ENCODE peak calls at places on chromosomes 6 and 20, in four cellular contexts. One of them, this sample, is unnamed.

GRCh38 chr6:15301179-15302006 is 55.5 kb downstream of the JARID2 start:
- ATAC-seq in stimulated activated effector memory CD8-positive, alpha-beta T cell treated with anti-CD3 and anti-CD28 coated beads, Interleukin-12 subunit alpha, Interleukin-12 subunit beta, amount 100 ng/mL, for 72 hours: peak; percentile 84
- ATAC-seq in Right ventricle myocardium superior: no peak
- ATAC-seq in activated naive CD4-positive, alpha-beta T cell treated with anti-CD3 and anti-CD28 coated beads, Interleukin-2, amount 50 U/mL, for 72 hours: peak; percentile 70
- ATAC-seq in this sample: peak; percentile 73

GRCh38 chr6:46243754-46244153 is 73.0 kb upstream of the ENPP5 start:
- ATAC-seq in stimulated activated effector memory CD8-positive, alpha-beta T cell treated with anti-CD3 and anti-CD28 coated beads, Interleukin-12 subunit alpha, Interleukin-12 subunit beta, amount 100 ng/mL, for 72 hours: no peak
- ATAC-seq in Right ventricle myocardium superior: peak; percentile 79
- ATAC-seq in activated naive CD4-positive, alpha-beta T cell treated with anti-CD3 and anti-CD28 coated beads, Interleukin-2, amount 50 U/mL, for 72 hours: no peak
- ATAC-seq in this sample: no peak

GRCh38 chr20:18103497-18103896 is 34.2 kb upstream of the KAT14 start:
- ATAC-seq in stimulated activated effector memory CD8-positive, alpha-beta T cell treated with anti-CD3 and anti-CD28 coated beads, Interleukin-12 subunit alpha, Interleukin-12 subunit beta, amount 100 ng/mL, for 72 hours: no peak
- ATAC-seq in Right ventricle myocardium superior: no peak
- ATAC-seq in activated naive CD4-positive, alpha-beta T cell treated with anti-CD3 and anti-CD28 coated beads, Interleukin-2, amount 50 U/mL, for 72 hours: no peak
- ATAC-seq in this sample: no peak

GRCh38 chr6:150967910-150968309 is 102.4 kb downstream of the MTHFD1L start:
- ATAC-seq in stimulated activated effector memory CD8-positive, alpha-beta T cell treated with anti-CD3 and anti-CD28 coated beads, Interleukin-12 subunit alpha, Interleukin-12 subunit beta, amount 100 ng/mL, for 72 hours: no peak
- ATAC-seq in Right ventricle myocardium superior: no peak
- ATAC-seq in activated naive CD4-positive, alpha-beta T cell treated with anti-CD3 and anti-CD28 coated beads, Interleukin-2, amount 50 U/mL, for 72 hours: no peak
- ATAC-seq in this sample: no peak

GRCh38 chr6:28474441-28475219 is 31.3 kb upstream of the ZSCAN23 start:
- ATAC-seq in stimulated activated effector memory CD8-positive, alpha-beta T cell treated with anti-CD3 and anti-CD28 coated beads, Interleukin-12 subunit alpha, Interleukin-12 subunit beta, amount 100 ng/mL, for 72 hours: peak; percentile 64
- ATAC-seq in Right ventricle myocardium superior: no peak
- ATAC-seq in activated naive CD4-positive, alpha-beta T cell treated with anti-CD3 and anti-CD28 coated beads, Interleukin-2, amount 50 U/mL, for 72 hours: peak; percentile 81
- ATAC-seq in this sample: peak; percentile 60

GRCh38 chr20:62787329-62787728 is 8.9 kb upstream of the MRGBP start:
- ATAC-seq in stimulated activated effector memory CD8-positive, alpha-beta T cell treated with anti-CD3 and anti-CD28 coated beads, Interleukin-12 subunit alpha, Interleukin-12 subunit beta, amount 100 ng/mL, for 72 hours: no peak
- ATAC-seq in Right ventricle myocardium superior: no peak
- ATAC-seq in activated naive CD4-positive, alpha-beta T cell treated with anti-CD3 and anti-CD28 coated beads, Interleukin-2, amount 50 U/mL, for 72 hours: peak; percentile 79
- ATAC-seq in this sample: peak; percentile 64

GRCh38 chr6:129785756-129786135 is 75.4 kb downstream of the TMEM244 start:
- ATAC-seq in stimulated activated effector memory CD8-positive, alpha-beta T cell treated with anti-CD3 and anti-CD28 coated beads, Interleukin-12 subunit alpha, Interleukin-12 subunit beta, amount 100 ng/mL, for 72 hours: no peak
- ATAC-seq in Right ventricle myocardium superior: no peak
- ATAC-seq in activated naive CD4-positive, alpha-beta T cell treated with anti-CD3 and anti-CD28 coated beads, Interleukin-2, amount 50 U/mL, for 72 hours: no peak
- ATAC-seq in this sample: no peak

GRCh38 chr6:11374036-11375010 is 141.9 kb upstream of the NEDD9 start:
- ATAC-seq in stimulated activated effector memory CD8-positive, alpha-beta T cell treated with anti-CD3 and anti-CD28 coated beads, Interleukin-12 subunit alpha, Interleukin-12 subunit beta, amount 100 ng/mL, for 72 hours: peak; percentile 79
- ATAC-seq in Right ventricle myocardium superior: peak; percentile 51
- ATAC-seq in activated naive CD4-positive, alpha-beta T cell treated with anti-CD3 and anti-CD28 coated beads, Interleukin-2, amount 50 U/mL, for 72 hours: peak; percentile 86
- ATAC-seq in this sample: peak; percentile 79

GRCh38 chr6:12605888-12606345 is 110.7 kb upstream of the PHACTR1 start:
- ATAC-seq in stimulated activated effector memory CD8-positive, alpha-beta T cell treated with anti-CD3 and anti-CD28 coated beads, Interleukin-12 subunit alpha, Interleukin-12 subunit beta, amount 100 ng/mL, for 72 hours: peak; percentile 72
- ATAC-seq in Right ventricle myocardium superior: peak; percentile 84
- ATAC-seq in activated naive CD4-positive, alpha-beta T cell treated with anti-CD3 and anti-CD28 coated beads, Interleukin-2, amount 50 U/mL, for 72 hours: peak; percentile 73
- ATAC-seq in this sample: peak; percentile 75

GRCh38 chr6:134636221-134636830 is 313.6 kb downstream of the ALDH8A1 start:
- ATAC-seq in stimulated activated effector memory CD8-positive, alpha-beta T cell treated with anti-CD3 and anti-CD28 coated beads, Interleukin-12 subunit alpha, Interleukin-12 subunit beta, amount 100 ng/mL, for 72 hours: peak; percentile 50
- ATAC-seq in Right ventricle myocardium superior: no peak
- ATAC-seq in activated naive CD4-positive, alpha-beta T cell treated with anti-CD3 and anti-CD28 coated beads, Interleukin-2, amount 50 U/mL, for 72 hours: no peak
- ATAC-seq in this sample: peak; percentile 62

GRCh38 chr6:106194949-106195919 is 109.1 kb downstream of the PRDM1 start:
- ATAC-seq in stimulated activated effector memory CD8-positive, alpha-beta T cell treated with anti-CD3 and anti-CD28 coated beads, Interleukin-12 subunit alpha, Interleukin-12 subunit beta, amount 100 ng/mL, for 72 hours: peak; percentile 88
- ATAC-seq in Right ventricle myocardium superior: no peak
- ATAC-seq in activated naive CD4-positive, alpha-beta T cell treated with anti-CD3 and anti-CD28 coated beads, Interleukin-2, amount 50 U/mL, for 72 hours: peak; percentile 87
- ATAC-seq in this sample: peak; percentile 83

GRCh38 chr6:164051427-164051826 is 636.9 kb downstream of the QKI start:
- ATAC-seq in stimulated activated effector memory CD8-positive, alpha-beta T cell treated with anti-CD3 and anti-CD28 coated beads, Interleukin-12 subunit alpha, Interleukin-12 subunit beta, amount 100 ng/mL, for 72 hours: no peak
- ATAC-seq in Right ventricle myocardium superior: no peak
- ATAC-seq in activated naive CD4-positive, alpha-beta T cell treated with anti-CD3 and anti-CD28 coated beads, Interleukin-2, amount 50 U/mL, for 72 hours: no peak
- ATAC-seq in this sample: no peak

GRCh38 chr6:37565267-37566208 is 65.8 kb upstream of the CCDC167 start:
- ATAC-seq in stimulated activated effector memory CD8-positive, alpha-beta T cell treated with anti-CD3 and anti-CD28 coated beads, Interleukin-12 subunit alpha, Interleukin-12 subunit beta, amount 100 ng/mL, for 72 hours: no peak
- ATAC-seq in Right ventricle myocardium superior: peak; percentile 37
- ATAC-seq in activated naive CD4-positive, alpha-beta T cell treated with anti-CD3 and anti-CD28 coated beads, Interleukin-2, amount 50 U/mL, for 72 hours: peak; percentile 3
- ATAC-seq in this sample: no peak

GRCh38 chr6:155710704-155711103 is 255.1 kb upstream of the NOX3 start:
- ATAC-seq in stimulated activated effector memory CD8-positive, alpha-beta T cell treated with anti-CD3 and anti-CD28 coated beads, Interleukin-12 subunit alpha, Interleukin-12 subunit beta, amount 100 ng/mL, for 72 hours: peak; percentile 42
- ATAC-seq in Right ventricle myocardium superior: no peak
- ATAC-seq in activated naive CD4-positive, alpha-beta T cell treated with anti-CD3 and anti-CD28 coated beads, Interleukin-2, amount 50 U/mL, for 72 hours: no peak
- ATAC-seq in this sample: no peak

GRCh38 chr20:35563834-35564233 is 22.0 kb downstream of the ERGIC3 start:
- ATAC-seq in stimulated activated effector memory CD8-positive, alpha-beta T cell treated with anti-CD3 and anti-CD28 coated beads, Interleukin-12 subunit alpha, Interleukin-12 subunit beta, amount 100 ng/mL, for 72 hours: no peak
- ATAC-seq in Right ventricle myocardium superior: no peak
- ATAC-seq in activated naive CD4-positive, alpha-beta T cell treated with anti-CD3 and anti-CD28 coated beads, Interleukin-2, amount 50 U/mL, for 72 hours: no peak
- ATAC-seq in this sample: no peak

GRCh38 chr20:61949714-61950630 is 115.7 kb downstream of the TAF4 start:
- ATAC-seq in stimulated activated effector memory CD8-positive, alpha-beta T cell treated with anti-CD3 and anti-CD28 coated beads, Interleukin-12 subunit alpha, Interleukin-12 subunit beta, amount 100 ng/mL, for 72 hours: peak; percentile 28
- ATAC-seq in Right ventricle myocardium superior: no peak
- ATAC-seq in activated naive CD4-positive, alpha-beta T cell treated with anti-CD3 and anti-CD28 coated beads, Interleukin-2, amount 50 U/mL, for 72 hours: no peak
- ATAC-seq in this sample: no peak

GRCh38 chr6:105797313-105797970 is 288.7 kb upstream of the PRDM1 start:
- ATAC-seq in stimulated activated effector memory CD8-positive, alpha-beta T cell treated with anti-CD3 and anti-CD28 coated beads, Interleukin-12 subunit alpha, Interleukin-12 subunit beta, amount 100 ng/mL, for 72 hours: no peak
- ATAC-seq in Right ventricle myocardium superior: no peak
- ATAC-seq in activated naive CD4-positive, alpha-beta T cell treated with anti-CD3 and anti-CD28 coated beads, Interleukin-2, amount 50 U/mL, for 72 hours: no peak
- ATAC-seq in this sample: no peak

GRCh38 chr20:49823152-49823847 is 10.7 kb downstream of the SLC9A8 start:
- ATAC-seq in stimulated activated effector memory CD8-positive, alpha-beta T cell treated with anti-CD3 and anti-CD28 coated beads, Interleukin-12 subunit alpha, Interleukin-12 subunit beta, amount 100 ng/mL, for 72 hours: peak; percentile 63
- ATAC-seq in Right ventricle myocardium superior: no peak
- ATAC-seq in activated naive CD4-positive, alpha-beta T cell treated with anti-CD3 and anti-CD28 coated beads, Interleukin-2, amount 50 U/mL, for 72 hours: peak; percentile 87
- ATAC-seq in this sample: peak; percentile 82

GRCh38 chr6:80767808-80768207 is 661.3 kb downstream of the BCKDHB start:
- ATAC-seq in stimulated activated effector memory CD8-positive, alpha-beta T cell treated with anti-CD3 and anti-CD28 coated beads, Interleukin-12 subunit alpha, Interleukin-12 subunit beta, amount 100 ng/mL, for 72 hours: no peak
- ATAC-seq in Right ventricle myocardium superior: peak; percentile 87
- ATAC-seq in activated naive CD4-positive, alpha-beta T cell treated with anti-CD3 and anti-CD28 coated beads, Interleukin-2, amount 50 U/mL, for 72 hours: no peak
- ATAC-seq in this sample: no peak

GRCh38 chr20:52457826-52458225 is 266.2 kb upstream of the ZFP64 start:
- ATAC-seq in stimulated activated effector memory CD8-positive, alpha-beta T cell treated with anti-CD3 and anti-CD28 coated beads, Interleukin-12 subunit alpha, Interleukin-12 subunit beta, amount 100 ng/mL, for 72 hours: no peak
- ATAC-seq in Right ventricle myocardium superior: no peak
- ATAC-seq in activated naive CD4-positive, alpha-beta T cell treated with anti-CD3 and anti-CD28 coated beads, Interleukin-2, amount 50 U/mL, for 72 hours: no peak
- ATAC-seq in this sample: no peak

GRCh38 chr6:37578104-37578503 is 78.4 kb upstream of the CCDC167 start:
- ATAC-seq in stimulated activated effector memory CD8-positive, alpha-beta T cell treated with anti-CD3 and anti-CD28 coated beads, Interleukin-12 subunit alpha, Interleukin-12 subunit beta, amount 100 ng/mL, for 72 hours: no peak
- ATAC-seq in Right ventricle myocardium superior: no peak
- ATAC-seq in activated naive CD4-positive, alpha-beta T cell treated with anti-CD3 and anti-CD28 coated beads, Interleukin-2, amount 50 U/mL, for 72 hours: no peak
- ATAC-seq in this sample: no peak

GRCh38 chr6:10487668-10488327 is 33.4 kb upstream of the GCNT2 start:
- ATAC-seq in stimulated activated effector memory CD8-positive, alpha-beta T cell treated with anti-CD3 and anti-CD28 coated beads, Interleukin-12 subunit alpha, Interleukin-12 subunit beta, amount 100 ng/mL, for 72 hours: no peak
- ATAC-seq in Right ventricle myocardium superior: no peak
- ATAC-seq in activated naive CD4-positive, alpha-beta T cell treated with anti-CD3 and anti-CD28 coated beads, Interleukin-2, amount 50 U/mL, for 72 hours: no peak
- ATAC-seq in this sample: no peak

GRCh38 chr6:90074161-90074560 is 179.9 kb downstream of the GJA10 start:
- ATAC-seq in stimulated activated effector memory CD8-positive, alpha-beta T cell treated with anti-CD3 and anti-CD28 coated beads, Interleukin-12 subunit alpha, Interleukin-12 subunit beta, amount 100 ng/mL, for 72 hours: no peak
- ATAC-seq in Right ventricle myocardium superior: no peak
- ATAC-seq in activated naive CD4-positive, alpha-beta T cell treated with anti-CD3 and anti-CD28 coated beads, Interleukin-2, amount 50 U/mL, for 72 hours: no peak
- ATAC-seq in this sample: no peak

GRCh38 chr6:162626869-162627268 is 100.7 kb downstream of the PRKN start:
- ATAC-seq in stimulated activated effector memory CD8-positive, alpha-beta T cell treated with anti-CD3 and anti-CD28 coated beads, Interleukin-12 subunit alpha, Interleukin-12 subunit beta, amount 100 ng/mL, for 72 hours: no peak
- ATAC-seq in Right ventricle myocardium superior: no peak
- ATAC-seq in activated naive CD4-positive, alpha-beta T cell treated with anti-CD3 and anti-CD28 coated beads, Interleukin-2, amount 50 U/mL, for 72 hours: no peak
- ATAC-seq in this sample: no peak

GRCh38 chr6:158781692-158782373 is 37.3 kb downstream of the EZR start:
- ATAC-seq in stimulated activated effector memory CD8-positive, alpha-beta T cell treated with anti-CD3 and anti-CD28 coated beads, Interleukin-12 subunit alpha, Interleukin-12 subunit beta, amount 100 ng/mL, for 72 hours: no peak
- ATAC-seq in Right ventricle myocardium superior: peak; percentile 43
- ATAC-seq in activated naive CD4-positive, alpha-beta T cell treated with anti-CD3 and anti-CD28 coated beads, Interleukin-2, amount 50 U/mL, for 72 hours: no peak
- ATAC-seq in this sample: no peak

GRCh38 chr6:17878734-17879133 is 108.7 kb downstream of the KIF13A start:
- ATAC-seq in stimulated activated effector memory CD8-positive, alpha-beta T cell treated with anti-CD3 and anti-CD28 coated beads, Interleukin-12 subunit alpha, Interleukin-12 subunit beta, amount 100 ng/mL, for 72 hours: no peak
- ATAC-seq in Right ventricle myocardium superior: no peak
- ATAC-seq in activated naive CD4-positive, alpha-beta T cell treated with anti-CD3 and anti-CD28 coated beads, Interleukin-2, amount 50 U/mL, for 72 hours: no peak
- ATAC-seq in this sample: no peak

GRCh38 chr6:121105461-121105860 is 228.8 kb downstream of the TBC1D32 start:
- ATAC-seq in stimulated activated effector memory CD8-positive, alpha-beta T cell treated with anti-CD3 and anti-CD28 coated beads, Interleukin-12 subunit alpha, Interleukin-12 subunit beta, amount 100 ng/mL, for 72 hours: no peak
- ATAC-seq in Right ventricle myocardium superior: no peak
- ATAC-seq in activated naive CD4-positive, alpha-beta T cell treated with anti-CD3 and anti-CD28 coated beads, Interleukin-2, amount 50 U/mL, for 72 hours: no peak
- ATAC-seq in this sample: no peak

GRCh38 chr6:138973481-138974140 is 14.4 kb downstream of the REPS1 start:
- ATAC-seq in stimulated activated effector memory CD8-positive, alpha-beta T cell treated with anti-CD3 and anti-CD28 coated beads, Interleukin-12 subunit alpha, Interleukin-12 subunit beta, amount 100 ng/mL, for 72 hours: no peak
- ATAC-seq in Right ventricle myocardium superior: no peak
- ATAC-seq in activated naive CD4-positive, alpha-beta T cell treated with anti-CD3 and anti-CD28 coated beads, Interleukin-2, amount 50 U/mL, for 72 hours: no peak
- ATAC-seq in this sample: no peak

GRCh38 chr6:8057793-8058192 is 6.4 kb downstream of the BLOC1S5 start:
- ATAC-seq in stimulated activated effector memory CD8-positive, alpha-beta T cell treated with anti-CD3 and anti-CD28 coated beads, Interleukin-12 subunit alpha, Interleukin-12 subunit beta, amount 100 ng/mL, for 72 hours: no peak
- ATAC-seq in Right ventricle myocardium superior: no peak
- ATAC-seq in activated naive CD4-positive, alpha-beta T cell treated with anti-CD3 and anti-CD28 coated beads, Interleukin-2, amount 50 U/mL, for 72 hours: no peak
- ATAC-seq in this sample: no peak

GRCh38 chr20:44355503-44356352 is at the start of gene HNF4A:
- ATAC-seq in stimulated activated effector memory CD8-positive, alpha-beta T cell treated with anti-CD3 and anti-CD28 coated beads, Interleukin-12 subunit alpha, Interleukin-12 subunit beta, amount 100 ng/mL, for 72 hours: no peak
- ATAC-seq in Right ventricle myocardium superior: no peak
- ATAC-seq in activated naive CD4-positive, alpha-beta T cell treated with anti-CD3 and anti-CD28 coated beads, Interleukin-2, amount 50 U/mL, for 72 hours: no peak
- ATAC-seq in this sample: no peak

GRCh38 chr20:10466325-10466724 is 31.2 kb downstream of the SLX4IP start:
- ATAC-seq in stimulated activated effector memory CD8-positive, alpha-beta T cell treated with anti-CD3 and anti-CD28 coated beads, Interleukin-12 subunit alpha, Interleukin-12 subunit beta, amount 100 ng/mL, for 72 hours: no peak
- ATAC-seq in Right ventricle myocardium superior: peak; percentile 30
- ATAC-seq in activated naive CD4-positive, alpha-beta T cell treated with anti-CD3 and anti-CD28 coated beads, Interleukin-2, amount 50 U/mL, for 72 hours: no peak
- ATAC-seq in this sample: no peak

GRCh38 chr6:2875840-2876207 is 27.3 kb downstream of the SERPINB9 start:
- ATAC-seq in stimulated activated effector memory CD8-positive, alpha-beta T cell treated with anti-CD3 and anti-CD28 coated beads, Interleukin-12 subunit alpha, Interleukin-12 subunit beta, amount 100 ng/mL, for 72 hours: peak; percentile 61
- ATAC-seq in Right ventricle myocardium superior: peak; percentile 52
- ATAC-seq in activated naive CD4-positive, alpha-beta T cell treated with anti-CD3 and anti-CD28 coated beads, Interleukin-2, amount 50 U/mL, for 72 hours: peak; percentile 17
- ATAC-seq in this sample: peak; percentile 34

GRCh38 chr6:100485268-100485667 is 20.5 kb upstream of the SIM1 start:
- ATAC-seq in stimulated activated effector memory CD8-positive, alpha-beta T cell treated with anti-CD3 and anti-CD28 coated beads, Interleukin-12 subunit alpha, Interleukin-12 subunit beta, amount 100 ng/mL, for 72 hours: no peak
- ATAC-seq in Right ventricle myocardium superior: no peak
- ATAC-seq in activated naive CD4-positive, alpha-beta T cell treated with anti-CD3 and anti-CD28 coated beads, Interleukin-2, amount 50 U/mL, for 72 hours: no peak
- ATAC-seq in this sample: no peak

GRCh38 chr6:112298021-112298745 is 43.8 kb upstream of the LAMA4 start:
- ATAC-seq in stimulated activated effector memory CD8-positive, alpha-beta T cell treated with anti-CD3 and anti-CD28 coated beads, Interleukin-12 subunit alpha, Interleukin-12 subunit beta, amount 100 ng/mL, for 72 hours: no peak
- ATAC-seq in Right ventricle myocardium superior: peak; percentile 81
- ATAC-seq in activated naive CD4-positive, alpha-beta T cell treated with anti-CD3 and anti-CD28 coated beads, Interleukin-2, amount 50 U/mL, for 72 hours: no peak
- ATAC-seq in this sample: no peak

GRCh38 chr20:47543006-47543431 is 41.3 kb downstream of the NCOA3 start:
- ATAC-seq in stimulated activated effector memory CD8-positive, alpha-beta T cell treated with anti-CD3 and anti-CD28 coated beads, Interleukin-12 subunit alpha, Interleukin-12 subunit beta, amount 100 ng/mL, for 72 hours: peak; percentile 83
- ATAC-seq in Right ventricle myocardium superior: no peak
- ATAC-seq in activated naive CD4-positive, alpha-beta T cell treated with anti-CD3 and anti-CD28 coated beads, Interleukin-2, amount 50 U/mL, for 72 hours: peak; percentile 85
- ATAC-seq in this sample: peak; percentile 88

GRCh38 chr6:141667580-141668309 is 465.0 kb upstream of the GJE1 start:
- ATAC-seq in stimulated activated effector memory CD8-positive, alpha-beta T cell treated with anti-CD3 and anti-CD28 coated beads, Interleukin-12 subunit alpha, Interleukin-12 subunit beta, amount 100 ng/mL, for 72 hours: no peak
- ATAC-seq in Right ventricle myocardium superior: peak; percentile 80
- ATAC-seq in activated naive CD4-positive, alpha-beta T cell treated with anti-CD3 and anti-CD28 coated beads, Interleukin-2, amount 50 U/mL, for 72 hours: no peak
- ATAC-seq in this sample: no peak

GRCh38 chr6:30719791-30720737 is at the start of gene TUBB:
- ATAC-seq in stimulated activated effector memory CD8-positive, alpha-beta T cell treated with anti-CD3 and anti-CD28 coated beads, Interleukin-12 subunit alpha, Interleukin-12 subunit beta, amount 100 ng/mL, for 72 hours: peak; percentile 78
- ATAC-seq in Right ventricle myocardium superior: peak; percentile 81
- ATAC-seq in activated naive CD4-positive, alpha-beta T cell treated with anti-CD3 and anti-CD28 coated beads, Interleukin-2, amount 50 U/mL, for 72 hours: peak; percentile 63
- ATAC-seq in this sample: peak; percentile 67

GRCh38 chr6:79782775-79783174 is 151.6 kb downstream of the SH3BGRL2 start:
- ATAC-seq in stimulated activated effector memory CD8-positive, alpha-beta T cell treated with anti-CD3 and anti-CD28 coated beads, Interleukin-12 subunit alpha, Interleukin-12 subunit beta, amount 100 ng/mL, for 72 hours: peak; percentile 90
- ATAC-seq in Right ventricle myocardium superior: no peak
- ATAC-seq in activated naive CD4-positive, alpha-beta T cell treated with anti-CD3 and anti-CD28 coated beads, Interleukin-2, amount 50 U/mL, for 72 hours: peak; percentile 24
- ATAC-seq in this sample: peak; percentile 38

GRCh38 chr6:22098623-22099022 is 198.2 kb downstream of the PRL start:
- ATAC-seq in stimulated activated effector memory CD8-positive, alpha-beta T cell treated with anti-CD3 and anti-CD28 coated beads, Interleukin-12 subunit alpha, Interleukin-12 subunit beta, amount 100 ng/mL, for 72 hours: no peak
- ATAC-seq in Right ventricle myocardium superior: no peak
- ATAC-seq in activated naive CD4-positive, alpha-beta T cell treated with anti-CD3 and anti-CD28 coated beads, Interleukin-2, amount 50 U/mL, for 72 hours: no peak
- ATAC-seq in this sample: no peak

GRCh38 chr6:30122515-30122914 is 9.6 kb upstream of the TRIM31 start:
- ATAC-seq in stimulated activated effector memory CD8-positive, alpha-beta T cell treated with anti-CD3 and anti-CD28 coated beads, Interleukin-12 subunit alpha, Interleukin-12 subunit beta, amount 100 ng/mL, for 72 hours: no peak
- ATAC-seq in Right ventricle myocardium superior: no peak
- ATAC-seq in activated naive CD4-positive, alpha-beta T cell treated with anti-CD3 and anti-CD28 coated beads, Interleukin-2, amount 50 U/mL, for 72 hours: no peak
- ATAC-seq in this sample: no peak

This sample was measured in activated T-helper 17 cell treated with anti-CD3 and anti-CD28 coated beads, Interleukin-2, amount 50 U/mL, for 72 hours.